ENCODE peak calls at places on chromosomes 11 and 22, in four cellular contexts. H is kidney epithelial cell, M is pancreas, X is progenitor cell of endocrine pancreas. E is an unnamed sample.

GRCh38 chr11:117589024-117589423 is 208.0 kb downstream of the DSCAML1 start:
- DNase-seq in H (no peak), M (no peak), X (no peak), E (no peak)

GRCh38 chr11:5643585-5643984 is 18.8 kb downstream of the TRIM34 start:
- DNase-seq in H (no peak), M (no peak), X (no peak), E (no peak)

GRCh38 chr11:133239530-133239929 is 292.8 kb downstream of the OPCML start:
- DNase-seq in H (no peak), M (no peak), X (no peak), E (no peak)

GRCh38 chr22:46951326-46951725 is 188.9 kb downstream of the TBC1D22A start:
- DNase-seq in H (no peak), M (no peak), X (no peak), E (no peak)

GRCh38 chr22:37223965-37224551 is 11.8 kb upstream of the SSTR3 start:
- DNase-seq in H (no peak), M (no peak), X (no peak), E (no peak)

GRCh38 chr11:113387605-113388211 is at the start of gene ANKK1:
- DNase-seq in H (no peak), M (no peak), X (peak), E (peak)

GRCh38 chr22:28358244-28358777 is 321.3 kb downstream of the TTC28 start:
- DNase-seq in H (no peak), M (no peak), X (no peak), E (no peak)

GRCh38 chr11:125626381-125626950 is 1.5 kb downstream of the CHEK1 start:
- DNase-seq in H (peak), M (peak), X (no peak), E (no peak)

GRCh38 chr22:49450521-49450920 is 377.2 kb downstream of the BRD1 start:
- DNase-seq in H (no peak), M (no peak), X (no peak), E (no peak)

GRCh38 chr11:118098996-118099837 is 12.5 kb upstream of the SMIM35 start:
- DNase-seq in H (no peak), M (no peak), X (no peak), E (no peak)

GRCh38 chr11:32266611-32267010 is 168.7 kb downstream of the WT1 start:
- DNase-seq in H (no peak), M (no peak), X (no peak), E (no peak)

GRCh38 chr22:50612715-50613221 is 12.2 kb downstream of the MAPK8IP2 start:
- DNase-seq in H (no peak), M (peak), X (no peak), E (no peak)

GRCh38 chr11:3947084-3947483 is 91.6 kb downstream of the STIM1 start:
- DNase-seq in H (no peak), M (no peak), X (no peak), E (no peak)

GRCh38 chr11:121560251-121560650 is 107.5 kb upstream of the SORL1-AS1 start:
- DNase-seq in H (no peak), M (no peak), X (no peak), E (no peak)

GRCh38 chr11:121145826-121146225 is 44.8 kb downstream of the TECTA start:
- DNase-seq in H (no peak), M (no peak), X (no peak), E (no peak)

GRCh38 chr11:2592559-2593392 is 107.0 kb downstream of the KCNQ1OT1 start:
- DNase-seq in H (no peak), M (no peak), X (no peak), E (no peak)

GRCh38 chr11:131108780-131109179 is 192.5 kb upstream of the SNX19 start:
- DNase-seq in H (no peak), M (no peak), X (no peak), E (no peak)

GRCh38 chr22:39502109-39502788 is at the start of gene MIEF1:
- DNase-seq in H (peak), M (peak), X (peak), E (peak)

GRCh38 chr22:20035375-20036084 is 14.6 kb downstream of the TANGO2 start:
- DNase-seq in H (no peak), M (no peak), X (no peak), E (no peak)

GRCh38 chr11:57779275-57779674 is 17.7 kb downstream of the CTNND1 start:
- DNase-seq in H (peak), M (peak), X (no peak), E (no peak)

GRCh38 chr11:116309446-116309845 is 463.3 kb downstream of the BUD13 start:
- DNase-seq in H (no peak), M (no peak), X (no peak), E (no peak)

GRCh38 chr11:12090761-12091261 is 19.6 kb upstream of the MICAL2 start:
- DNase-seq in H (no peak), M (no peak), X (no peak), E (no peak)

DNA sequence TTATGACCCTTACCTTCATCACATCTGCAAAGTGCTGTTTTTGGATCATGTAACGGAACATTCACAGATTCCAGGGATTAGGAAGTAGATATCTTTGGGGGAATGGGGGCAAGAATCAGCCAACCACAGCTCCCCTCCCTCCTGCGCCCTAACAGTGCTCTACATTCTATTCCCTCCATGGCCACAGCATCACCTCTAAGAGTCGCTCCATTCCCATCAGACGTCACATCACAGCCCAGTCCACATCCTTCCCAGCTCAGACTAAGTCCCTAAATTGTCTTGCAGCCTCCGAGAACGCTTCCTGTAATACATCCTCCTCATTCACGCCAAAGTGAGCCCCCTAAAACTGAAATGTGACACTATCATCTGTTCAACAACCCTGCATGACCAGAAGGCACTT is 5.9 kb downstream of the SCGB1D1 start:
- DNase-seq in H (no peak), M (no peak), X (no peak), E (no peak)
- TF ChIP-seq CTCF in H (no peak), M (no peak), X (no peak), E (no peak)

DNA sequence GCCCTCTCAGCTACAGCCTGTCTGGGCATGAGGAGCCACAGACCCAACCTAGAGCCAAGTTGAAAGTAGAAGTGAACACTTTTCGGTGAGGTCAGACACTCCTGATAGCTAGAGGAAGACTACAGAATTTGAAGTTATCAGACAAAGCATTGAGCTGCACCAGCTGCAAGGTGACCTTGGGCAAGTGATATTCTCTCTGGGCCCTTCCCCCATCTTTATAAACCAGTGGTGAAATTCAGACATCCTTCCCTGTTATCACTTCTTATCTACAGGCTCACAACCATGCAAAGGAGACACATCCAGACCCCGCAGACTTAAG is 8.0 kb upstream of the PMM1 start:
- DNase-seq in H (no peak), M (no peak), X (no peak), E (no peak)
- TF ChIP-seq CTCF in H (no peak), M (no peak), X (no peak), E (no peak)

DNA sequence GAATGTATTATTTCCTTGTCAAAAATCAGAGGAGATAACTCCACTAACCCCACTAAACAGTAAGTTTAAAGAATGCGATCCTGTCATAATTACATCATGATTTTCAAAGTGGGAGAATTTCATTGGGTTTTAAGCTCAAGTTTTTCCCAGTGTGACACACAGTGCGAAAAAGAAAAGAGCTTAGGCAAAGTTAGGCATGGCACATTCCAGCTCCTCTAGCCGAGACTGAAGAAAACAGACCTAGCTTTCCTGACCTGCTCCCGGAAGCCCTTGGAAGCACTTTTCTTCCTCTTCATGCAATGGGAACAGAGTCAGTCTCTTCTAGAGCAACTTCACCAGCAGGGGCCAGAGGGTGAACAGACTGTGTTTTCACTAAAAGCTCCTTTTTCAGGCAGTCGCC is 76.6 kb upstream of the AKIP1 start:
- DNase-seq in H (no peak), M (no peak), X (no peak), E (no peak)
- TF ChIP-seq CTCF in H (no peak), M (no peak), X (no peak), E (no peak)

DNA sequence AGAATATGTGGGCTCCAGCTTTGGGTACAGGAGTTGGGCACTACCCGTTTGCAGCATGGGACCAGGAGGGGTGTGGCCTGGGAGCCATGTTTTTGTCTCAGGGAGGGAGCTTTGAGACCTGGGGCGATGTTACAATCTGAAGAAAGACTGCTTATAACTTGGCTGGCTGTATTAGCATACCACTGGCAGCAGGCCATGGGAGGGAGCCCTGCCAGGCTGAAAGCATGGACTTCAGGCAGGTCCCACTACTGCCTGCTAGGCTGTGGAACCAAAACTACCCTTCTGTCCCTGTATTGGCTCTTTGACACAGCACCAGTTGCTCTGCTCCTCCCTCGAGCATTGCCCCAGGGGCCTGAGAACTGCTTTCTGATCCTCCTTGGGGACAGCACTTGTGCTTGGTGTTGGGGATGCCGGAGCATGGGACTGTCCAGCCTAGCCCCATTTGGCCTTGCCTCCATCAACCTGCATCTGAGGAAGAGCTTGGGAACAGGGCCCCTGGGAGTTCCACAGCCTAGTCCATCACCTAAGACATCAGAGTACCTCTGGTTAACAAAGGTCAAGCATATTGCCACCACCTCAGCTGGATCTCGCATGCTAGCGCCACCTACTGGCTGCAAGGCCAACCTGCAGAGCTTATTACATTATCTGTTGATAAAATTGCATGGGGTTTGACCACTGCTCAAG is 217.4 kb downstream of the SBF2 start:
- DNase-seq in H (no peak), M (no peak), X (no peak), E (no peak)
- TF ChIP-seq CTCF in H (peak), M (peak), X (peak), E (peak)

DNA sequence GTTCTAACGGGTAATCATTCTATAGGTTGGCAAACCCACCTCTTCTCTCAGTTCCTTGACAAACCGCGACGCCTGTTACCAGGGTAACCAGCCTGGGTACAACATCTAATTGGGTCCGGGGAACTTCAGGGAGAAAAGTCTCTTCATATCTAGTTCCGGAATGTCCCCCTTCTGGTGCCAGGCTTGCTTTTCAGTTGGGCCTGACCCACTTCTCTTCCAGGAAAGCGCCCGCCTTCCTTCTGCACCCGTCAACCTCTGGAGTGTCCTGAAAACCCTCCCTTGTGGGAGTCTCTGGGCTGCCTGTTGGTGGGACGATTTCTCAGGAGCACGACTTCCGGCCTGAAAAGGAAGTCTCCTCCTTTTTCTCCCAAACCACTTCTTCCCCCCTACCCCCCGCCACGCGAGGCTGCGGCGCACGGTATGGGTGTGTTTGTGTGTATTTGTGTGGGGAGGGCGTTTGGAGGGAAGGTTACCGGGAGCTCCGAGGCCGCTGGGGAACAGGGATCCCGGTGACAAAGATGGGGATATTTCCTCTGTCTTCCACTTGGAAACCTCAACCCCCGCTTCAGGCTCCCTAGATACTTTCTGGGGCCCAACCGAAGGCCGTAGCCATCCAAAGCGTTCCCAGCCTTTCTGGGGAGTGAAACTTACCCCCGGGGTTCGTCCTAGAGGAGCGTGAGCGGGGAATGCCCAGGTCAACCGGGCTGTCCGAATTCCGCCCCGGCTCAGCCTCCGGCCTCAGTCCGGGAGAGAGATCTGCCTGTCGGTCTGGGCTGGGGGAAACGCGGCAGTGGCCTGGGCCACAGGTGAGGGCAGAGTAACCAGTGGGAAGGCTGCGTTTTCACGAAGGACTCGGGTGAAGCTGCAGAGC is at the start of the genes NKAPD1 and PIH1D2:
- DNase-seq in H (peak), M (peak), X (peak), E (peak)
- TF ChIP-seq CTCF in H (no peak), M (no peak), X (no peak), E (no peak)

DNA sequence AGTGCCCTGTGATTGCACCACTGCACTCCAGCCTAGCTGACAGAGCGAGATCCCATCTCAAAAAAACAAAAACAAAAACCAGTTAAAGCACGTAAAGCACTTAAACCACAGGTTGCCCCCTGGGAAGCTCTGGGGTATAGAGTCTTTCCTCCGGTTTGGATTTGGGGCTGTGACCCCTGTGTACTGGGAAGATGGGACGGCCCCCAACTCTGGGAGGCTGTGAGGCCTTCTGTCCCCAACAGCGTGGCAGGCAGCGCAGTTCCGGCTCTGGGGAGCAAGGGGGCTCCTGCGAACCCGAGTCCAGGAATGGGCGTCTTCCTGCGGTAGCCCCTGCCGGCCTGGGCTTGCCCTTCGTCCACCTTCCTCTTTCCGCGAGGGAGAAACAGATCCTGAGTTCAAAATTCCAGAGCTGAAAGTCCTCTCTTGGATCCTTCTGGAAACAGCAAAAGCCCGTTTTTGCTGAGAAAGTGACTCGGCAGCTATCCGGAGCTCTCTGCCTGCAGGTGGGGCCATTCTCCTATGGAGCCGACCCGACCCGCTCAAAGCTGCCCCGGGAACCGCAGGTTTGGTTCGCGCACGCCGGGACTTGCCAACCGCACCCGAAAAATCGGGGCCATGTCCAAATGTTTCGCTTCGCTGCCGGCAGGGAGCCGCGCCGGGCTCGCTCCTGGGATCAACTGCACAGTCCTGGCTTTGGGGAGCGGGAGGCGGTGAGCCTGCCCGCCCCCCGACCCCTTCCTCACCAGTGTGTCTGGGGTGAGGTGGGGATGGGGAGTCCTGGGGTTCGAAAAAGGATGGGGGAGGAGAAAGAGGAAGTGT is 36.3 kb upstream of the POLA2 start:
- DNase-seq in H (no peak), M (peak), X (no peak), E (no peak)
- TF ChIP-seq CTCF in H (peak), M (peak), X (peak), E (peak)

DNA sequence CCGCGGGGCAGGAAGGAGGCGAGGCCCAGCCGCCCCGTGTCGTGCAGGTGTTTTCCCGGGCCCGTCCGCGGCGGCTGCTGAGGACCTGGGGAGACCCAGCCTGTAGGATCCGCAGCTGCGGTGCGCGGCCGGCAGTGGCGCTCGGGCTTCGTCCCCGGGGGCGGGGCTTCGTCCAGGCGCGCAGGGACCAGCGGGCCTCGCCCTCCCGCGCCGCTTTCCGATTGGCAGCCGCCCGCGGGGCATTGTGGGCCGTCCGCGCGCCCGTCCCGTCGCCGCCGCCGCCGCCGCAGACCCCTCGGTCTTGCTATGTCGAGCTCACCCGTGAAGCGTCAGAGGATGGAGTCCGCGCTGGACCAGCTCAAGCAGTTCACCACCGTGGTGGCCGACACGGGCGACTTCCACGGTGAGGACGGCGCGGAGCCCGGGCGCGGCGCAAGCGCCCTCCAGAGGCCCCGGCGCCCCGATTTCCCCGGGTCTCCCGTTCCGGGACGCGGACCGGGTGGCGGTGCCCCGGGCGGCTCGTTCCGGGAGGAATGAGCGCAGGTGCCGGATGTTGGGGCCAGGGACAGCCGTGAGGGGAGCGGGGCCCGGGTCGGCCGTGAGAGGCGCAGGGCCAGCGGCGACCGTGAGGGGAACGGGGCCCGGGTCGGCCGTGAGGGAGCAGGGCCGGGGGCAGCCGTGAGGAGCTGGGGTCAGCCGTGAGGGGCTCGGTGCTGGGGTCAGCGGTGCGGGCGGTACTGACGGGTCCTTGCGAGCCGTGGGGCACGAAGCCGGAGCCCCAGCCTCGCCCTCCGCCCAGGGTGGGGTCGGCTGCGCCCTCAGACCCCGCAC is at the start of gene TALDO1:
- DNase-seq in H (no peak), M (peak), X (peak), E (peak)
- TF ChIP-seq CTCF in H (peak), M (peak), X (peak), E (no peak)

DNA sequence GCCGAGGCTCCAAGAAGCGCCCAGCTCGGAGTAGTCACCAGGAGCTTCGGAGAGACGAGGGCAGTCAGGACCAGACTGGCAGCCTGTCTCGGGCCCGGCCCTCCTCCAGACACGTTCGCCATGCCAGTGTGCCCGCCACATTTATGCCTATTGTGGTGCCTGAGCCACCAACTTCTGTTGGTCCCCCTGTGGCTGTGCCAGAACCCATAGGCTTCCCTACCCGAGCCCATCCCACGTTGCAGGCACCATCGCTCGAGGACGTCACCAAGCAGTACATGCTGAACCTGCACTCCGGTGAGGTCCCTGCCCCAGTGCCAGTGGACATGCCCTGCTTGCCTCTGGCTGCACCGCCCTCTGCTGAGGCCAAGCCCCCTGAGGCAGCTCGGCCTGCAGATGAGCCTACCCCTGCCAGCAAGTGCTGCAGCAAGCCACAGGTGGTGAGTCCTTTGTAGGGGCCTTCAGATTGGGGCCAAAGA is 3.4 kb downstream of the ARHGEF17 start:
- DNase-seq in H (no peak), M (no peak), X (no peak), E (no peak)
- TF ChIP-seq CTCF in H (no peak), M (no peak), X (no peak), E (no peak)

DNA sequence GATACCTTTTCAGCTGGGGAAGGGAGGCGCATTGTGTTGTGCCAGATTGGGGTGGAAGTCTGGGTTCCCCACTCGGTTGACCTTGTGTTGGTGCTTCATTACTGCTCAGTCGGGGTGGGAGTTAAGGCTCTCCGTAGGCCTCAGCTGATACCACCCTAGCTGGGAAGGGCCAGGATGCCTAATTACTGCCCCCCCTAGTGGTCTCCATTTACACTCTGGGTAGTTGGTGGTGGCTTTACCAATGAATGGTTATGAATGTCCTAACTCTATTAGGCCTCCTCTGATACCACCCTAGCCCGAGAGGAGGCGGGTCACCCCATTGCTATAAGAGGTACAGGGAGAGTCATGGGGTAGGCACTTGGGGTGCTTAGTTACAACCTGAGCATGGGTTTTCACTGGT is 27.5 kb upstream of the HIKESHI start:
- DNase-seq in H (no peak), M (no peak), X (no peak), E (no peak)
- TF ChIP-seq CTCF in H (no peak), M (no peak), X (peak), E (no peak)

GRCh38 chr22:29723766-29724165 is 4.0 kb downstream of the CABP7 start:
- DNase-seq in H (no peak), M (no peak), X (no peak), E (no peak)
- TF ChIP-seq CTCF in H (no peak), M (no peak), X (peak), E (no peak)

E was measured in mesothelial cell of epicardium.